ENCODE peak calls at places on chromosomes 1 and 21, in five cellular contexts. H is GM23338, A is pancreas, P is heart left ventricle, L is IMR-90. I is an unnamed sample.

GRCh38 chr1:220880726-220881506 is 1.7 kb downstream of the HLX start:
- DNase-seq in H (peak), A (peak), P (peak), L (peak), I (peak)

GRCh38 chr1:235059221-235059620 is 69.4 kb downstream of the TOMM20 start:
- DNase-seq in H (no peak), A (no peak), P (no peak), L (no peak), I (no peak)

GRCh38 chr1:12597792-12598191 is 20.2 kb downstream of the DHRS3 start:
- DNase-seq in H (no peak), A (peak), P (peak), L (no peak), I (no peak)

GRCh38 chr1:175373786-175374623 is 181.4 kb upstream of the KIAA0040 start:
- DNase-seq in H (peak), A (peak), P (no peak), L (no peak), I (peak)

GRCh38 chr1:93877529-93877928 is 1.5 kb downstream of the DNTTIP2 start:
- DNase-seq in H (no peak), A (no peak), P (no peak), L (no peak), I (no peak)

GRCh38 chr1:21239181-21239580 is 51.1 kb downstream of the ECE1 start:
- DNase-seq in H (no peak), A (no peak), P (no peak), L (peak), I (peak)

GRCh38 chr1:8472668-8473067 is 154.8 kb downstream of the SLC45A1 start:
- DNase-seq in H (no peak), A (no peak), P (no peak), L (no peak), I (no peak)

GRCh38 chr1:22341791-22342605 is 109.7 kb upstream of the ZBTB40 start:
- DNase-seq in H (no peak), A (peak), P (no peak), L (peak), I (no peak)

GRCh38 chr1:115068780-115069179 is 20.5 kb downstream of the TSPAN2 start:
- DNase-seq in H (no peak), A (peak), P (no peak), L (no peak), I (no peak)

GRCh38 chr1:84960371-84960770 is 36.5 kb downstream of the MCOLN2 start:
- DNase-seq in H (no peak), A (no peak), P (no peak), L (peak), I (no peak)

GRCh38 chr1:7387053-7387861 is 383.8 kb upstream of the VAMP3 start:
- DNase-seq in H (no peak), A (peak), P (no peak), L (no peak), I (peak)

GRCh38 chr1:164563821-164564251 is 4.9 kb downstream of the PBX1 start:
- DNase-seq in H (no peak), A (no peak), P (no peak), L (no peak), I (no peak)

GRCh38 chr1:22375601-22376000 is 76.0 kb upstream of the ZBTB40 start:
- DNase-seq in H (no peak), A (no peak), P (no peak), L (no peak), I (no peak)

GRCh38 chr1:17839641-17840196 is 84.6 kb downstream of the ACTL8 start:
- DNase-seq in H (no peak), A (no peak), P (no peak), L (no peak), I (no peak)

GRCh38 chr21:19507682-19508260 is 1104.2 kb upstream of the TMPRSS15 start:
- DNase-seq in H (peak), A (no peak), P (no peak), L (no peak), I (no peak)

GRCh38 chr1:204417231-204417997 is 5.8 kb upstream of the PPP1R15B start:
- DNase-seq in H (no peak), A (peak), P (peak), L (peak), I (peak)

GRCh38 chr1:212558665-212559480 is 49.7 kb upstream of the ATF3 start:
- DNase-seq in H (peak), A (peak), P (peak), L (peak), I (peak)

GRCh38 chr1:233082778-233083550 is 132.6 kb downstream of the NTPCR start:
- DNase-seq in H (no peak), A (no peak), P (no peak), L (no peak), I (no peak)

DNA sequence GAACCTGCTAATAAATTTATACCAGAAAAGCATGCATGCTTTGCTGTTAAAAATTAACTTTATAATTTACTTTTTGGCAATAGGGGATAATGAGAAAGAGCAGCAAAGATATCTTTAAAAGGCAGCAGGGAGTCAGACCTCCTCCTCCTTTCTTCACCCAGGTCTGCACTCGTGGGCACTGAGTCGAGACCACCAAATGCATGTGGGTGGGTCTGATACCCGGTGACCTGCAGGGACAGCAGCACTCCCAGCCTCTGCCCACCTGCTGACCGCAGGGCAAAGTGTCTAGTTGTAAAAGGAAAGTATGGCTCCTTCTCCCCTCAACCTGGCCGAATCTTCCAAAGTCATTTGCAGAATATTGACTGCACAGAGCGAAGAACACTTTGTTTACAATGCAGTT is 43.7 kb upstream of the KIF26B start:
- DNase-seq in H (no peak), A (no peak), P (no peak), L (no peak), I (no peak)
- H3K27ac ChIP-seq in H (no peak), A (no peak), P (no peak), L (no peak), I (no peak)

GRCh38 chr1:5720045-5720444 is 272.2 kb downstream of the NPHP4 start:
- DNase-seq in H (no peak), A (no peak), P (no peak), L (no peak), I (no peak)

GRCh38 chr1:5720484-5720883 is 271.7 kb downstream of the NPHP4 start:
- DNase-seq in H (no peak), A (no peak), P (peak), L (no peak), I (peak)

GRCh38 chr1:5717031-5717682 is 275.1 kb downstream of the NPHP4 start:
- DNase-seq in H (no peak), A (no peak), P (no peak), L (no peak), I (no peak)

GRCh38 chr1:5720936-5721335 is 271.3 kb downstream of the NPHP4 start:
- DNase-seq in H (no peak), A (no peak), P (no peak), L (no peak), I (peak)

DNA sequence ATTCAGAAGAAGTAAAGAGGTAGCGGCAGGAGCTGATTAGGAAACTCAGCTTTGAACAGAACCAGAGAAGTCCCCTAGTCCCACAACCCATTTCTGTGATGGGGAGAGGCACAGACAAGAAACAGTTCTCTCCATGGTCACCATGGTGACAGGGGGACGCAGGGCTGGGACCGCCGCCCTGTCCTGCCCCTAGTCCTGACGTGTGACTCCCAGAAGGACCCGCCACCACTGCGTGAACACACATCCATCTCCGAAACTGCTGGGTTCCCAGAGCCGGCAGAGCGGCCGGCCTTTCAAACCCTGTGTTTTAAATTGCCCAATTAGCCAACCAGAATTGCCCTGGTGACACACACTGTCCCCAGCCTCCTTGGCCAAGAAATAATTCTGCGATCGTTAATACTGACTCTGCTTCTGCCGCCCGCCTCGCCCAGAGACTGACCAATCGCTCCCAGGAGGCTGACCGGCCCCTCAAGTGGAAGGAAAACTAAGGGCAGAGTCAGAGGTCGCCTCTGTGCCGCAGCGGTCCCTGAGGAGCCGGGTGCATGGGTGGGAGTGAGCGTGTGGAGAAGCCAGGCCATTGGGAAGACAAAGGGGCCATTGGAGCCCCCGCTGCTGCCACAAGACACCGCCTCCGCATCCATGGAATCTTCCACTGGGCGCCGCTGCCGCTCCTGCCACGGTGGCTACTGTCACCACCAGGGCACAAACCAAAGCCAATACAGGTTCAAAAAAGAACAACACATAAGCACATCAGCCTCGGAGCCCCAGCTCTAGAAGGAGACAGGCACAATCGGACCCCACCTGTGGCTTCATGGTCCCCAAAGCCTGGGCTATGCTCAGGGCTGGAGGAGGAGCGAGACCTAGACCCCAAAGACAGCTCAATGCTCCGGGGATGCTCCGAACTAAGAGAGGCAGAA is 273.3 kb downstream of the NPHP4 start:
- DNase-seq in H (no peak), A (no peak), P (no peak), L (no peak), I (no peak)
- TF ChIP-seq CTCF in H (no peak), A (no peak), P (no peak), L (no peak), I (no peak)

GRCh38 chr1:218481116-218481775 is 136.1 kb downstream of the TGFB2 start:
- DNase-seq in H (no peak), A (no peak), P (no peak), L (peak), I (no peak)
- H3K27ac ChIP-seq in H (no peak), A (peak), P (no peak), L (peak), I (no peak)

GRCh38 chr1:3779265-3779911 is 6.8 kb downstream of the SMIM1 start:
- DNase-seq in H (no peak), A (no peak), P (no peak), L (no peak), I (no peak)
- TF ChIP-seq CTCF in H (no peak), A (no peak), P (no peak), L (no peak), I (no peak)

I was measured in RWPE1.